ENCODE peak calls at places on chromosomes 3 and 15, in ten cellular contexts. Y, X, H, L, G, K, C, F, N and J are unnamed samples.

GRCh38 chr15:32979710-32980109 is 214.8 kb downstream of the FMN1 start:
- DNase-seq in X (peak; percentile 60), C (no peak), F (no peak), Y (no peak), H (no peak), L (peak; percentile 30), G (peak; percentile 99), K (no peak), N (no peak), J (no peak)

GRCh38 chr15:41013698-41014414 is 60.6 kb downstream of the CHAC1 start:
- DNase-seq in X (no peak), G (no peak), K (no peak), H (no peak), Y (no peak), C (no peak), F (no peak), N (no peak), L (no peak), J (no peak)

GRCh38 chr3:41118461-41119385 is 80.6 kb upstream of the CTNNB1 start:
- DNase-seq in N (no peak), G (no peak), F (no peak), X (no peak), Y (no peak), L (no peak), C (no peak), H (no peak), K (no peak), J (no peak)

GRCh38 chr15:27479232-27480140 is 508.5 kb downstream of the GABRG3 start:
- DNase-seq in C (peak; percentile 78), H (no peak), X (no peak), Y (no peak), G (peak; percentile 79), L (no peak), F (no peak), N (no peak), K (no peak), J (no peak)

GRCh38 chr3:86416334-86416733 is 574.6 kb downstream of the VGLL3 start:
- DNase-seq in H (no peak), X (no peak), C (no peak), N (no peak), G (peak; percentile 6), L (peak; percentile 9), K (no peak), Y (no peak), F (no peak), J (no peak)

GRCh38 chr3:186879776-186880175 is 37.3 kb downstream of the ADIPOQ start:
- DNase-seq in N (no peak), L (no peak), Y (no peak), H (no peak), G (no peak), K (no peak), F (no peak), C (no peak), X (no peak), J (no peak)

GRCh38 chr15:87638554-87639083 is 617.9 kb downstream of the NTRK3 start:
- DNase-seq in X (no peak), H (no peak), L (no peak), G (no peak), F (no peak), C (no peak), Y (no peak), K (no peak), N (no peak), J (no peak)

GRCh38 chr3:14440168-14440518 is 37.7 kb downstream of the SLC6A6 start:
- DNase-seq in H (no peak), C (no peak), G (no peak), F (no peak), X (no peak), Y (no peak), N (no peak), L (no peak), K (no peak), J (no peak)

GRCh38 chr3:112799946-112800345 is 46.7 kb downstream of the CD200R1L start:
- DNase-seq in H (no peak), F (no peak), K (no peak), X (no peak), Y (no peak), G (peak; percentile 61), N (no peak), C (no peak), L (no peak), J (no peak)

GRCh38 chr3:102225407-102226132 is 209.2 kb upstream of the ZPLD1 start:
- DNase-seq in C (peak; percentile 52), K (no peak), F (peak; percentile 43), N (no peak), L (peak; percentile 65), H (no peak), X (peak; percentile 46), Y (no peak), G (peak; percentile 90), J (no peak)

GRCh38 chr3:189718215-189718614 is 87.0 kb downstream of the TP63 start:
- DNase-seq in L (no peak), Y (no peak), X (no peak), C (no peak), K (no peak), H (no peak), F (no peak), G (no peak), N (no peak), J (no peak)